ENCODE peak calls at places on chromosomes 11 and 22, in six cellular contexts. X is astrocyte of the spinal cord, C is fibroblast of pulmonary artery, Z is ovary, E is BJ, Q is uterus. P is an unnamed sample.
A peak's percentile ranks its signal among the peaks of the same experiment; 100 is the strongest.

GRCh38 chr22:48753752-48754517 is 1073.7 kb downstream of the BRD1 start:
- DNase-seq in Q (no peak), C (no peak), Z (no peak), E (no peak), X (no peak), P (no peak)

GRCh38 chr11:68927280-68928107 is 23.8 kb downstream of the IGHMBP2 start:
- DNase-seq in Q (no peak), Z (peak; percentile 46), C (peak; percentile 66), E (no peak), X (no peak), P (no peak)

GRCh38 chr11:86442420-86442819 is 67.7 kb downstream of the CCDC81 start:
- DNase-seq in Z (no peak), X (no peak), Q (no peak), C (no peak), E (no peak), P (no peak)

GRCh38 chr22:49015993-49016908 is 811.4 kb downstream of the BRD1 start:
- DNase-seq in C (no peak), E (no peak), Z (no peak), Q (no peak), X (no peak), P (no peak)

GRCh38 chr22:46815559-46815895 is 53.1 kb downstream of the TBC1D22A start:
- DNase-seq in X (no peak), Z (no peak), E (no peak), Q (no peak), C (no peak), P (no peak)

GRCh38 chr11:69240332-69241074 is 53.5 kb upstream of the MYEOV start:
- DNase-seq in X (no peak), E (no peak), Q (no peak), Z (no peak), C (peak; percentile 35), P (no peak)

GRCh38 chr11:44011797-44012196 is 36.0 kb upstream of the ACCSL start:
- DNase-seq in X (no peak), E (no peak), Q (no peak), Z (no peak), C (peak; percentile 34), P (peak; percentile 74)

GRCh38 chr11:44529895-44530412 is 35.5 kb upstream of the CD82 start:
- DNase-seq in X (no peak), Q (no peak), C (no peak), Z (no peak), E (no peak), P (no peak)

GRCh38 chr22:22929381-22930221 is 42.0 kb downstream of the IGLL5 start:
- DNase-seq in E (no peak), X (no peak), Q (no peak), Z (no peak), C (no peak), P (no peak)

GRCh38 chr11:93736129-93736528 is 5.2 kb downstream of the TAF1D start:
- DNase-seq in Z (no peak), X (no peak), C (peak; percentile 45), E (no peak), Q (no peak), P (peak; percentile 23)

GRCh38 chr11:123454060-123454651 is 24.1 kb downstream of the GRAMD1B start:
- DNase-seq in E (peak; percentile 53), C (peak; percentile 96), Z (no peak), X (peak; percentile 58), Q (no peak), P (no peak)

GRCh38 chr11:117704416-117705150 is 92.4 kb downstream of the DSCAML1 start:
- DNase-seq in C (no peak), Q (no peak), X (no peak), Z (no peak), E (no peak), P (no peak)

GRCh38 chr11:96696736-96697135 is 306.9 kb downstream of the JRKL start:
- DNase-seq in E (no peak), Q (no peak), C (no peak), X (no peak), Z (no peak), P (no peak)

GRCh38 chr22:48376936-48377335 is 1450.7 kb downstream of the BRD1 start:
- DNase-seq in X (no peak), Q (no peak), C (no peak), E (no peak), Z (no peak), P (no peak)

GRCh38 chr11:92401507-92401906 is 176.9 kb downstream of the FAT3 start:
- DNase-seq in E (no peak), X (no peak), Z (no peak), C (no peak), Q (no peak), P (no peak)

GRCh38 chr11:34266090-34266912 is 91.5 kb downstream of the ABTB2 start:
- DNase-seq in X (peak; percentile 98), Q (peak; percentile 65), Z (peak; percentile 58), C (peak; percentile 97), E (peak; percentile 80), P (peak; percentile 95)

GRCh38 chr11:66581261-66581660 is 11.6 kb downstream of the CCDC87 start:
- DNase-seq in Z (no peak), X (no peak), E (no peak), Q (no peak), C (no peak), P (no peak)

GRCh38 chr11:126636911-126637799 is 281.7 kb downstream of the ST3GAL4 start:
- DNase-seq in C (peak; percentile 26), Q (no peak), E (peak; percentile 42), Z (no peak), X (peak; percentile 70), P (peak; percentile 83)

GRCh38 chr11:117226388-117227385 is 5.2 kb downstream of the PCSK7 start:
- DNase-seq in E (no peak), C (peak; percentile 88), Q (no peak), X (peak; percentile 73), Z (no peak), P (peak; percentile 78)

GRCh38 chr22:23058481-23059336 is 11.6 kb upstream of the GNAZ start:
- DNase-seq in C (no peak), Q (no peak), X (no peak), E (no peak), Z (no peak), P (no peak)

GRCh38 chr11:6932150-6932549 is 5.9 kb downstream of the ZNF215 start:
- DNase-seq in Z (no peak), E (no peak), Q (no peak), X (no peak), C (no peak), P (no peak)

GRCh38 chr11:46367244-46367915 is 14.1 kb upstream of the MDK start:
- DNase-seq in E (no peak), X (peak; percentile 28), Q (peak; percentile 72), C (peak; percentile 57), Z (peak; percentile 62), P (peak; percentile 54)

GRCh38 chr22:19961201-19961580 is 19.6 kb upstream of the TXNRD2 start:
- DNase-seq in X (no peak), E (no peak), C (no peak), Q (no peak), Z (no peak), P (no peak)

GRCh38 chr11:117443269-117444186 is 115.9 kb downstream of the CEP164 start:
- DNase-seq in E (no peak), X (no peak), Q (peak; percentile 62), Z (peak; percentile 52), C (peak; percentile 42), P (peak; percentile 27)

GRCh38 chr11:117281159-117281558 is 10.0 kb upstream of the BACE1-AS start:
- DNase-seq in Z (peak; percentile 48), C (peak; percentile 99), X (peak; percentile 94), E (peak; percentile 99), Q (peak; percentile 56), P (peak; percentile 97)

GRCh38 chr11:34145073-34145472 is 39.6 kb downstream of the NAT10 start:
- DNase-seq in E (no peak), Z (no peak), Q (no peak), C (no peak), X (no peak), P (no peak)

GRCh38 chr11:125165664-125166346 is 1.3 kb downstream of the PKNOX2 start:
- DNase-seq in Z (peak; percentile 26), C (peak; percentile 40), Q (no peak), E (no peak), X (peak; percentile 50), P (no peak)

GRCh38 chr11:34754171-34754823 is 133.4 kb downstream of the EHF start:
- DNase-seq in X (no peak), C (peak; percentile 21), E (no peak), Q (no peak), Z (no peak), P (peak; percentile 3)

GRCh38 chr11:73140213-73141030 is 1.7 kb downstream of the FCHSD2 start:
- DNase-seq in Q (no peak), X (peak; percentile 49), C (peak; percentile 32), Z (no peak), E (no peak), P (peak; percentile 29)

GRCh38 chr11:65274734-65275682 is 13.2 kb downstream of the POLA2 start:
- DNase-seq in C (peak; percentile 99), Z (peak; percentile 85), E (peak; percentile 89), Q (peak; percentile 83), X (peak; percentile 94), P (peak; percentile 93)

GRCh38 chr22:21712751-21713427 is 22.7 kb downstream of the YPEL1 start:
- DNase-seq in E (peak; percentile 15), Z (peak; percentile 65), C (peak; percentile 86), Q (peak; percentile 67), X (peak; percentile 80), P (peak; percentile 73)

GRCh38 chr11:2433106-2433925 is 11.0 kb downstream of the TRPM5 start:
- DNase-seq in C (no peak), Z (no peak), Q (no peak), E (no peak), X (no peak), P (no peak)
- H3K4me3 ChIP-seq in C (no peak overlapping the region), Z (no peak overlapping the region), Q (no peak overlapping the region), E (no peak overlapping the region), X (no peak overlapping the region), P (no peak overlapping the region)

GRCh38 chr11:1162498-1163311 is 5.0 kb downstream of the MUC5AC start:
- DNase-seq in Z (no peak), X (no peak), E (no peak), C (no peak), Q (peak; percentile 1), P (no peak)
- TF ChIP-seq CTCF in Z (no peak), X (no peak), E (no peak), C (no peak), Q (no peak), P (no peak)

GRCh38 chr22:31752096-31752847 is 1.5 kb upstream of the DEPDC5 start:
- DNase-seq in E (no peak), X (no peak), Q (no peak), C (no peak), Z (no peak), P (no peak)
- H3K4me3 ChIP-seq in E (no peak overlapping the region), X (no peak overlapping the region), Q (no peak overlapping the region), C (no peak overlapping the region), Z (no peak overlapping the region), P (no peak overlapping the region)

DNA sequence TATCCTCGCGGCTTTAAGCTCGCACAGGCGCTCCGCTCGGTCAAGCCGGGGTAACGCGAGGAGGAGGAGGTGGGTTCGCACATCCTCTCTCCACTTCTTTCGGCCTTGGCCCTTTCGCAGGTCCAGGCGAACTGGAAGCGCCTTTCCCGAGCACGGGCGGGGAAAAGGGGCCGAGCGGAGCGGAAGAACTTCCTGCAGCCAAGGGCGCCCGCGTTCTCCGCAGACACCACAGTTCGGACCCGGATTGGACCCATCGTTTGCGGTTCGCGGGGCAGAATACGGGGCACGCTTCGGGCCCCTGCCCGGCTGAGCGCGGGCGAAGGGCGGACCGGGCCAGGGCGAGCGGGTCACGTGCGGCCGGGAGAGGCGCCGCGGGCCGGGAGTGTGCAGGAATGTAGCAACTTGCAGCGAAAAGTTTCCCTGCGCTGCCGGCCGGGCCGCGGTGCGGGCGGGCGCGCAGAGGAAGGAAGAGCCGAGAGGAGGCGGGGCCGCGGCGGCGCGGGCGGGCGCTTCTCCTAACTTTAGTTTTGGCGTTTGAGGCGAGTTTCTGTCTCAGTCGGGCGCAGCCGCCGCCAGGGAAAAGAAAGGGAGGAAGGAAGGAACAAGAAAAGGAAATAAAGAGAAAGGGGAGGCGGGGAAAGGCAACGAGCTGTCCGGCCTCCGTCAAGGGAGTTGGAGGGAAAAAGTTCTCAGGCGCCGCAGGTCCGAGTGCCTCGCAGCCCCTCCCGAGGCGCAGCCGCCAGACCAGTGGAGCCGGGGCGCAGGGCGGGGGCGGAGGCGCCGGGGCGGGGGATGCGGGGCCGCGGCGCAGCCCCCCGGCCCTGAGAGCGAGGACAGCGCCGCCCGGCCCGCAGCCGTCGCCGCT is at the start of gene YAP1:
- DNase-seq in Q (peak; percentile 93), C (peak; percentile 94), E (peak; percentile 46), X (peak; percentile 97), Z (peak; percentile 91), P (peak; percentile 97)
- TF ChIP-seq CTCF in Q (no peak), C (no peak), E (no peak), X (no peak), Z (no peak), P (no peak)

P was measured in AG10803.